ENCODE peak calls at places on chromosomes 4 and X, in ten cellular contexts. One of them, this sample, is unnamed.

GRCh38 chr4:105196523-105197145 is 50.0 kb downstream of the TET2 start:
- DNase-seq in B cell: peak; percentile 33
- DNase-seq in D721Med: no peak
- DNase-seq in CD4-positive, alpha-beta T cell: no peak
- DNase-seq in activated B cell treated with CpG ODN at 0.5 μM for 24 hours: no peak
- DNase-seq in type B pancreatic cell: no peak
- DNase-seq in epithelial cell of esophagus: peak; percentile 24
- DNase-seq in epithelial cell of proximal tubule: no peak
- DNase-seq in astrocyte of the cerebellum: no peak
- DNase-seq in coronary artery: no peak
- DNase-seq in this sample: no peak

GRCh38 chrX:24145340-24146186 is 4.0 kb upstream of the ZFX start:
- DNase-seq in type B pancreatic cell: no peak
- DNase-seq in epithelial cell of esophagus: peak; percentile 50
- DNase-seq in CD4-positive, alpha-beta T cell: no peak
- DNase-seq in activated B cell treated with CpG ODN at 0.5 μM for 24 hours: no peak
- DNase-seq in epithelial cell of proximal tubule: no peak
- DNase-seq in B cell: no peak
- DNase-seq in D721Med: no peak
- DNase-seq in coronary artery: no peak
- DNase-seq in astrocyte of the cerebellum: peak; percentile 53
- DNase-seq in this sample: no peak

GRCh38 chr4:150209140-150209829 is 131.0 kb downstream of the DCLK2 start:
- DNase-seq in coronary artery: no peak
- DNase-seq in type B pancreatic cell: no peak
- DNase-seq in CD4-positive, alpha-beta T cell: no peak
- DNase-seq in B cell: peak; percentile 56
- DNase-seq in epithelial cell of proximal tubule: no peak
- DNase-seq in D721Med: no peak
- DNase-seq in astrocyte of the cerebellum: peak; percentile 51
- DNase-seq in activated B cell treated with CpG ODN at 0.5 μM for 24 hours: peak; percentile 25
- DNase-seq in epithelial cell of esophagus: peak; percentile 76
- DNase-seq in this sample: peak; percentile 59

GRCh38 chrX:10582215-10582733 is 38.1 kb downstream of the MID1 start:
- DNase-seq in D721Med: no peak
- DNase-seq in astrocyte of the cerebellum: no peak
- DNase-seq in epithelial cell of esophagus: peak; percentile 22
- DNase-seq in B cell: no peak
- DNase-seq in epithelial cell of proximal tubule: no peak
- DNase-seq in type B pancreatic cell: no peak
- DNase-seq in CD4-positive, alpha-beta T cell: no peak
- DNase-seq in activated B cell treated with CpG ODN at 0.5 μM for 24 hours: no peak
- DNase-seq in coronary artery: no peak
- DNase-seq in this sample: no peak

GRCh38 chr4:174317531-174317930 is 33.8 kb downstream of the CEP44 start:
- DNase-seq in coronary artery: no peak
- DNase-seq in B cell: no peak
- DNase-seq in type B pancreatic cell: no peak
- DNase-seq in CD4-positive, alpha-beta T cell: no peak
- DNase-seq in activated B cell treated with CpG ODN at 0.5 μM for 24 hours: no peak
- DNase-seq in epithelial cell of esophagus: peak; percentile 7
- DNase-seq in epithelial cell of proximal tubule: no peak
- DNase-seq in D721Med: no peak
- DNase-seq in astrocyte of the cerebellum: no peak
- DNase-seq in this sample: no peak

GRCh38 chr4:140980426-140981200 is 152.7 kb downstream of the RNF150 start:
- DNase-seq in CD4-positive, alpha-beta T cell: no peak
- DNase-seq in coronary artery: no peak
- DNase-seq in epithelial cell of esophagus: no peak
- DNase-seq in epithelial cell of proximal tubule: no peak
- DNase-seq in B cell: no peak
- DNase-seq in astrocyte of the cerebellum: no peak
- DNase-seq in D721Med: no peak
- DNase-seq in activated B cell treated with CpG ODN at 0.5 μM for 24 hours: no peak
- DNase-seq in type B pancreatic cell: no peak
- DNase-seq in this sample: no peak

GRCh38 chr4:75552452-75552851 is 3.4 kb upstream of the ODAPH start:
- DNase-seq in type B pancreatic cell: no peak
- DNase-seq in D721Med: no peak
- DNase-seq in CD4-positive, alpha-beta T cell: no peak
- DNase-seq in coronary artery: no peak
- DNase-seq in activated B cell treated with CpG ODN at 0.5 μM for 24 hours: no peak
- DNase-seq in epithelial cell of proximal tubule: no peak
- DNase-seq in epithelial cell of esophagus: peak; percentile 16
- DNase-seq in B cell: no peak
- DNase-seq in astrocyte of the cerebellum: no peak
- DNase-seq in this sample: no peak

GRCh38 chrX:2955838-2956237 is 26.7 kb upstream of the ARSD start:
- DNase-seq in astrocyte of the cerebellum: no peak
- DNase-seq in D721Med: no peak
- DNase-seq in coronary artery: no peak
- DNase-seq in activated B cell treated with CpG ODN at 0.5 μM for 24 hours: no peak
- DNase-seq in epithelial cell of proximal tubule: no peak
- DNase-seq in type B pancreatic cell: no peak
- DNase-seq in B cell: no peak
- DNase-seq in epithelial cell of esophagus: peak; percentile 1
- DNase-seq in CD4-positive, alpha-beta T cell: no peak
- DNase-seq in this sample: no peak

GRCh38 chrX:17375631-17376380 is 806 bp downstream of the NHS start:
- DNase-seq in CD4-positive, alpha-beta T cell: no peak
- DNase-seq in astrocyte of the cerebellum: no peak
- DNase-seq in D721Med: no peak
- DNase-seq in B cell: no peak
- DNase-seq in epithelial cell of proximal tubule: no peak
- DNase-seq in type B pancreatic cell: peak; percentile 69
- DNase-seq in epithelial cell of esophagus: peak; percentile 32
- DNase-seq in coronary artery: no peak
- DNase-seq in activated B cell treated with CpG ODN at 0.5 μM for 24 hours: no peak
- DNase-seq in this sample: peak; percentile 47

GRCh38 chr4:145216532-145216931 is 36.1 kb upstream of the OTUD4 start:
- DNase-seq in type B pancreatic cell: no peak
- DNase-seq in D721Med: no peak
- DNase-seq in epithelial cell of proximal tubule: no peak
- DNase-seq in activated B cell treated with CpG ODN at 0.5 μM for 24 hours: no peak
- DNase-seq in astrocyte of the cerebellum: peak; percentile 16
- DNase-seq in epithelial cell of esophagus: peak; percentile 54
- DNase-seq in CD4-positive, alpha-beta T cell: no peak
- DNase-seq in B cell: no peak
- DNase-seq in coronary artery: no peak
- DNase-seq in this sample: no peak

GRCh38 chr4:40283413-40283812 is 51.7 kb upstream of the CHRNA9 start:
- DNase-seq in epithelial cell of proximal tubule: no peak
- DNase-seq in astrocyte of the cerebellum: no peak
- DNase-seq in D721Med: no peak
- DNase-seq in coronary artery: no peak
- DNase-seq in CD4-positive, alpha-beta T cell: no peak
- DNase-seq in B cell: no peak
- DNase-seq in type B pancreatic cell: no peak
- DNase-seq in epithelial cell of esophagus: peak; percentile 39
- DNase-seq in activated B cell treated with CpG ODN at 0.5 μM for 24 hours: no peak
- DNase-seq in this sample: no peak

GRCh38 chr4:182194115-182194834 is 48.9 kb upstream of the TENM3 start:
- DNase-seq in coronary artery: no peak
- DNase-seq in type B pancreatic cell: no peak
- DNase-seq in astrocyte of the cerebellum: no peak
- DNase-seq in B cell: no peak
- DNase-seq in D721Med: no peak
- DNase-seq in epithelial cell of esophagus: no peak
- DNase-seq in CD4-positive, alpha-beta T cell: no peak
- DNase-seq in epithelial cell of proximal tubule: no peak
- DNase-seq in activated B cell treated with CpG ODN at 0.5 μM for 24 hours: no peak
- DNase-seq in this sample: no peak

GRCh38 chr4:170651786-170652185 is 562.0 kb upstream of the AADAT start:
- DNase-seq in epithelial cell of esophagus: peak; percentile 8
- DNase-seq in astrocyte of the cerebellum: no peak
- DNase-seq in type B pancreatic cell: no peak
- DNase-seq in D721Med: no peak
- DNase-seq in activated B cell treated with CpG ODN at 0.5 μM for 24 hours: no peak
- DNase-seq in coronary artery: no peak
- DNase-seq in CD4-positive, alpha-beta T cell: no peak
- DNase-seq in B cell: no peak
- DNase-seq in epithelial cell of proximal tubule: no peak
- DNase-seq in this sample: no peak

GRCh38 chrX:70664726-70665125 is 220.1 kb downstream of the DLG3 start:
- DNase-seq in coronary artery: no peak
- DNase-seq in type B pancreatic cell: no peak
- DNase-seq in CD4-positive, alpha-beta T cell: no peak
- DNase-seq in epithelial cell of proximal tubule: no peak
- DNase-seq in B cell: peak; percentile 6
- DNase-seq in epithelial cell of esophagus: peak; percentile 37
- DNase-seq in D721Med: no peak
- DNase-seq in activated B cell treated with CpG ODN at 0.5 μM for 24 hours: no peak
- DNase-seq in astrocyte of the cerebellum: peak; percentile 2
- DNase-seq in this sample: no peak

GRCh38 chr4:87555751-87556619 is 26.8 kb upstream of the SPARCL1 start:
- DNase-seq in D721Med: no peak
- DNase-seq in activated B cell treated with CpG ODN at 0.5 μM for 24 hours: no peak
- DNase-seq in CD4-positive, alpha-beta T cell: no peak
- DNase-seq in type B pancreatic cell: no peak
- DNase-seq in coronary artery: no peak
- DNase-seq in B cell: no peak
- DNase-seq in astrocyte of the cerebellum: peak; percentile 41
- DNase-seq in epithelial cell of proximal tubule: peak; percentile 89
- DNase-seq in epithelial cell of esophagus: peak; percentile 98
- DNase-seq in this sample: no peak

GRCh38 chr4:14726441-14727405 is 275.6 kb upstream of the CPEB2 start:
- DNase-seq in epithelial cell of esophagus: peak; percentile 96
- DNase-seq in CD4-positive, alpha-beta T cell: no peak
- DNase-seq in B cell: no peak
- DNase-seq in astrocyte of the cerebellum: peak; percentile 28
- DNase-seq in activated B cell treated with CpG ODN at 0.5 μM for 24 hours: no peak
- DNase-seq in epithelial cell of proximal tubule: no peak
- DNase-seq in coronary artery: no peak
- DNase-seq in D721Med: no peak
- DNase-seq in type B pancreatic cell: no peak
- DNase-seq in this sample: no peak

GRCh38 chr4:4696521-4696920 is 154.7 kb upstream of the STX18 start:
- DNase-seq in epithelial cell of proximal tubule: no peak
- DNase-seq in B cell: no peak
- DNase-seq in D721Med: peak; percentile 56
- DNase-seq in astrocyte of the cerebellum: no peak
- DNase-seq in coronary artery: no peak
- DNase-seq in CD4-positive, alpha-beta T cell: no peak
- DNase-seq in activated B cell treated with CpG ODN at 0.5 μM for 24 hours: no peak
- DNase-seq in type B pancreatic cell: no peak
- DNase-seq in epithelial cell of esophagus: no peak
- DNase-seq in this sample: no peak

GRCh38 chr4:186918466-186918865 is 194.8 kb upstream of the FAT1 start:
- DNase-seq in astrocyte of the cerebellum: no peak
- DNase-seq in CD4-positive, alpha-beta T cell: no peak
- DNase-seq in activated B cell treated with CpG ODN at 0.5 μM for 24 hours: no peak
- DNase-seq in epithelial cell of esophagus: no peak
- DNase-seq in epithelial cell of proximal tubule: no peak
- DNase-seq in type B pancreatic cell: no peak
- DNase-seq in B cell: no peak
- DNase-seq in coronary artery: no peak
- DNase-seq in D721Med: no peak
- DNase-seq in this sample: no peak

GRCh38 chr4:23614284-23614892 is 275.5 kb downstream of the PPARGC1A start:
- DNase-seq in activated B cell treated with CpG ODN at 0.5 μM for 24 hours: no peak
- DNase-seq in epithelial cell of proximal tubule: no peak
- DNase-seq in type B pancreatic cell: no peak
- DNase-seq in B cell: no peak
- DNase-seq in CD4-positive, alpha-beta T cell: no peak
- DNase-seq in astrocyte of the cerebellum: peak; percentile 5
- DNase-seq in coronary artery: no peak
- DNase-seq in epithelial cell of esophagus: peak; percentile 49
- DNase-seq in D721Med: no peak
- DNase-seq in this sample: no peak
- TF ChIP-seq CTCF in activated B cell treated with CpG ODN at 0.5 μM for 24 hours: no peak
- TF ChIP-seq CTCF in epithelial cell of proximal tubule: peak; percentile 55
- TF ChIP-seq CTCF in type B pancreatic cell: peak; percentile 62
- TF ChIP-seq CTCF in B cell: no peak
- TF ChIP-seq CTCF in CD4-positive, alpha-beta T cell: no peak
- TF ChIP-seq CTCF in astrocyte of the cerebellum: peak; percentile 33
- TF ChIP-seq CTCF in coronary artery: no peak
- TF ChIP-seq CTCF in epithelial cell of esophagus: peak; percentile 45
- TF ChIP-seq CTCF in D721Med: peak; percentile 37
- TF ChIP-seq CTCF in this sample: no peak

DNA sequence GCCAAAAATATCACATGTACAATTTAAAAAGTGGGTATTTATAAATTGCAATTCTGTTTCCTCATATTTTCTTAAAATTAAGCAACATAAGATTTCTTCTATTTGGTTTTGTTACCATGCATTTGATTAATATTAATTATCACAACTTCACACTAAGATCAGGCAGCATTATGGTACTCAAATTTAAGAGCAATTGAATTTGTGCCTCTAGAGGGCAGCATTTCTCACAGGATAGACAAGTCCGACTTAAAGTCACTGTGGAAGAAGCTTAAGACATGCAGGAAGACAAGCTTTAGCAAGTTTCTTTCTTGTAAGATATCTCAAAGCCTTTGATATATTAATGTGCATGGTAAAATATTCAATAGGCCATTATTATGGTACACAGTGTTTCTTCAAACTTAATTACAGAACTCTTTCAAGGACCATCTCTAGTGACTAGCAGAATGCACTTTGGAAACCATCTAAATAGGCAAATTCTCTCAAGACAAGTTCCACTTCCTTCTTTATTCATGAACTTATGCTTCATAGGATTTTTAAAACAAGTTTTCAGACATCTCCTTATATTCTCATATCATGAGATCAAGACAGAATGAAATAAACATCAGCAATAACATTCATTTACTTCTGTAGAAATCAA is 35.0 kb downstream of the FBXW7 start:
- DNase-seq in coronary artery: no peak
- DNase-seq in epithelial cell of proximal tubule: peak; percentile 67
- DNase-seq in type B pancreatic cell: no peak
- DNase-seq in epithelial cell of esophagus: peak; percentile 95
- DNase-seq in D721Med: no peak
- DNase-seq in activated B cell treated with CpG ODN at 0.5 μM for 24 hours: no peak
- DNase-seq in astrocyte of the cerebellum: peak; percentile 95
- DNase-seq in CD4-positive, alpha-beta T cell: no peak
- DNase-seq in B cell: peak; percentile 83
- DNase-seq in this sample: no peak
- TF ChIP-seq CTCF in coronary artery: peak; percentile 43
- TF ChIP-seq CTCF in epithelial cell of proximal tubule: peak; percentile 77
- TF ChIP-seq CTCF in type B pancreatic cell: peak; percentile 93
- TF ChIP-seq CTCF in epithelial cell of esophagus: peak; percentile 75
- TF ChIP-seq CTCF in D721Med: peak; percentile 90
- TF ChIP-seq CTCF in activated B cell treated with CpG ODN at 0.5 μM for 24 hours: peak; percentile 84
- TF ChIP-seq CTCF in astrocyte of the cerebellum: peak; percentile 63
- TF ChIP-seq CTCF in CD4-positive, alpha-beta T cell: peak; percentile 84
- TF ChIP-seq CTCF in B cell: peak; percentile 96
- TF ChIP-seq CTCF in this sample: peak; percentile 84

GRCh38 chrX:65582450-65583082 is 48.0 kb upstream of the LAS1L start:
- DNase-seq in D721Med: no peak
- DNase-seq in CD4-positive, alpha-beta T cell: no peak
- DNase-seq in epithelial cell of proximal tubule: no peak
- DNase-seq in activated B cell treated with CpG ODN at 0.5 μM for 24 hours: no peak
- DNase-seq in epithelial cell of esophagus: no peak
- DNase-seq in type B pancreatic cell: no peak
- DNase-seq in coronary artery: no peak
- DNase-seq in astrocyte of the cerebellum: no peak
- DNase-seq in B cell: no peak
- DNase-seq in this sample: peak; percentile 11
- TF ChIP-seq CTCF in D721Med: no peak
- TF ChIP-seq CTCF in CD4-positive, alpha-beta T cell: no peak
- TF ChIP-seq CTCF in epithelial cell of proximal tubule: no peak
- TF ChIP-seq CTCF in activated B cell treated with CpG ODN at 0.5 μM for 24 hours: no peak
- TF ChIP-seq CTCF in epithelial cell of esophagus: no peak
- TF ChIP-seq CTCF in type B pancreatic cell: no peak
- TF ChIP-seq CTCF in coronary artery: no peak
- TF ChIP-seq CTCF in astrocyte of the cerebellum: no peak
- TF ChIP-seq CTCF in B cell: no peak
- TF ChIP-seq CTCF in this sample: no peak

GRCh38 chr4:153345011-153345981 is 808 bp downstream of the MND1 start:
- DNase-seq in astrocyte of the cerebellum: no peak
- DNase-seq in epithelial cell of proximal tubule: no peak
- DNase-seq in coronary artery: no peak
- DNase-seq in B cell: peak; percentile 60
- DNase-seq in CD4-positive, alpha-beta T cell: peak; percentile 42
- DNase-seq in D721Med: no peak
- DNase-seq in epithelial cell of esophagus: peak; percentile 57
- DNase-seq in type B pancreatic cell: no peak
- DNase-seq in activated B cell treated with CpG ODN at 0.5 μM for 24 hours: peak; percentile 28
- DNase-seq in this sample: peak; percentile 25
- TF ChIP-seq CTCF in astrocyte of the cerebellum: peak; percentile 6
- TF ChIP-seq CTCF in epithelial cell of proximal tubule: peak; percentile 26
- TF ChIP-seq CTCF in coronary artery: no peak
- TF ChIP-seq CTCF in B cell: no peak
- TF ChIP-seq CTCF in CD4-positive, alpha-beta T cell: no peak
- TF ChIP-seq CTCF in D721Med: no peak
- TF ChIP-seq CTCF in epithelial cell of esophagus: peak; percentile 10
- TF ChIP-seq CTCF in type B pancreatic cell: no peak
- TF ChIP-seq CTCF in activated B cell treated with CpG ODN at 0.5 μM for 24 hours: no peak
- TF ChIP-seq CTCF in this sample: no peak